ENCODE peak calls at places on chromosomes 7 and 10, in six cellular contexts. Q is lower lobe of right lung; X is CD4-positive, alpha-beta memory T cell; U is Panc1; M is coronary artery; C is CD8-positive, alpha-beta memory T cell. W is an unnamed sample.

GRCh38 chr10:113866551-113867394 is 12.3 kb downstream of the NHLRC2 start:
- DNase-seq in Q (no peak), X (no peak), U (no peak), M (no peak), C (no peak), W (no peak)

GRCh38 chr7:138008588-138009349 is 6.9 kb upstream of the CREB3L2 start:
- DNase-seq in Q (no peak), X (no peak), U (peak), M (no peak), C (peak), W (no peak)

GRCh38 chr7:114086491-114086905 is 167.7 kb upstream of the PPP1R3A start:
- DNase-seq in Q (peak), X (no peak), U (no peak), M (no peak), C (no peak), W (no peak)

GRCh38 chr7:43164757-43165156 is 52.3 kb downstream of the HECW1 start:
- DNase-seq in Q (no peak), X (no peak), U (peak), M (no peak), C (no peak), W (no peak)

GRCh38 chr10:91316486-91316885 is 93.7 kb upstream of the HECTD2 start:
- DNase-seq in Q (no peak), X (no peak), U (no peak), M (no peak), C (no peak), W (no peak)

GRCh38 chr10:35643976-35644799 is 2.1 kb upstream of the FZD8 start:
- DNase-seq in Q (no peak), X (no peak), U (no peak), M (no peak), C (peak), W (no peak)

GRCh38 chr10:11670311-11670825 is 58.9 kb upstream of the USP6NL start:
- DNase-seq in Q (no peak), X (no peak), U (no peak), M (no peak), C (no peak), W (no peak)

GRCh38 chr10:4770766-4771553 is 55.0 kb upstream of the AKR1E2 start:
- DNase-seq in Q (no peak), X (no peak), U (peak), M (no peak), C (no peak), W (no peak)

GRCh38 chr10:96271017-96271815 is at the start of gene BLNK:
- DNase-seq in Q (peak), X (no peak), U (no peak), M (no peak), C (no peak), W (no peak)

GRCh38 chr7:77409739-77410545 is 6.2 kb downstream of the GSAP start:
- DNase-seq in Q (no peak), X (no peak), U (no peak), M (no peak), C (no peak), W (no peak)

GRCh38 chr7:149627911-149628310 is 130.3 kb upstream of the ZNF746 start:
- DNase-seq in Q (no peak), X (no peak), U (no peak), M (no peak), C (no peak), W (no peak)

GRCh38 chr7:115227473-115228235 is 305.8 kb downstream of the MDFIC start:
- DNase-seq in Q (no peak), X (no peak), U (no peak), M (no peak), C (no peak), W (no peak)

GRCh38 chr7:25083201-25083600 is 41.9 kb downstream of the CYCS start:
- DNase-seq in Q (no peak), X (no peak), U (no peak), M (no peak), C (no peak), W (no peak)

GRCh38 chr7:729154-730000 is 2.3 kb upstream of the PRKAR1B start:
- DNase-seq in Q (peak), X (no peak), U (no peak), M (no peak), C (no peak), W (no peak)

GRCh38 chr10:127563718-127564553 is 14.8 kb downstream of the NPS start:
- DNase-seq in Q (peak), X (no peak), U (no peak), M (no peak), C (no peak), W (no peak)

GRCh38 chr7:29877196-29877595 is 70.9 kb downstream of the WIPF3 start:
- DNase-seq in Q (no peak), X (no peak), U (no peak), M (no peak), C (no peak), W (no peak)

GRCh38 chr10:97445357-97445721 is 467 bp downstream of the EXOSC1 start:
- DNase-seq in Q (no peak), X (no peak), U (no peak), M (no peak), C (no peak), W (no peak)

GRCh38 chr10:71285180-71285545 is 33.9 kb upstream of the SLC29A3 start:
- DNase-seq in Q (no peak), X (no peak), U (peak), M (no peak), C (peak), W (peak)

GRCh38 chr10:125171402-125172316 is 11.3 kb upstream of the CTBP2 start:
- DNase-seq in Q (no peak), X (no peak), U (no peak), M (no peak), C (no peak), W (no peak)

GRCh38 chr7:121753965-121754364 is 119.0 kb upstream of the PTPRZ1 start:
- DNase-seq in Q (no peak), X (no peak), U (no peak), M (no peak), C (no peak), W (no peak)

GRCh38 chr10:43884516-43885105 is 235.9 kb upstream of the ZNF32 start:
- DNase-seq in Q (no peak), X (no peak), U (no peak), M (no peak), C (no peak), W (no peak)

GRCh38 chr7:101973130-101973529 is 155.7 kb downstream of the CUX1 start:
- DNase-seq in Q (no peak), X (no peak), U (no peak), M (no peak), C (no peak), W (no peak)

GRCh38 chr7:68014031-68014774 is 1017.6 kb downstream of the TYW1 start:
- DNase-seq in Q (no peak), X (no peak), U (no peak), M (no peak), C (no peak), W (no peak)

GRCh38 chr10:128493811-128494210 is 367.6 kb upstream of the MKI67 start:
- DNase-seq in Q (no peak), X (no peak), U (no peak), M (no peak), C (no peak), W (no peak)

GRCh38 chr10:34936061-34936460 is 121.0 kb upstream of the PARD3 start:
- DNase-seq in Q (no peak), X (no peak), U (no peak), M (no peak), C (no peak), W (no peak)

GRCh38 chr10:21329995-21330627 is 195.4 kb downstream of the SKIDA1 start:
- DNase-seq in Q (no peak), X (no peak), U (no peak), M (no peak), C (no peak), W (no peak)

GRCh38 chr10:123622381-123622780 is 43.8 kb upstream of the GPR26 start:
- DNase-seq in Q (no peak), X (no peak), U (no peak), M (peak), C (no peak), W (no peak)

GRCh38 chr7:83547526-83547925 is 101.4 kb downstream of the SEMA3E start:
- DNase-seq in Q (no peak), X (no peak), U (no peak), M (no peak), C (no peak), W (no peak)

GRCh38 chr10:48772059-48772458 is 87.4 kb downstream of the WDFY4 start:
- DNase-seq in Q (no peak), X (no peak), U (no peak), M (peak), C (no peak), W (no peak)

GRCh38 chr10:16116404-16117304 is 256.3 kb upstream of the MINDY3 start:
- DNase-seq in Q (no peak), X (no peak), U (no peak), M (no peak), C (no peak), W (no peak)

GRCh38 chr10:93272884-93273675 is 199.4 kb downstream of the CYP26A1 start:
- DNase-seq in Q (no peak), X (no peak), U (no peak), M (no peak), C (no peak), W (no peak)

GRCh38 chr10:116113721-116114501 is 159.1 kb downstream of the GFRA1 start:
- DNase-seq in Q (no peak), X (no peak), U (no peak), M (peak), C (no peak), W (no peak)

GRCh38 chr10:29177266-29177832 is 111.5 kb upstream of the LYZL1 start:
- DNase-seq in Q (no peak), X (no peak), U (no peak), M (no peak), C (no peak), W (no peak)

GRCh38 chr7:74254858-74255379 is 720 bp upstream of the RFC2 start:
- DNase-seq in Q (no peak), X (no peak), U (no peak), M (no peak), C (no peak), W (no peak)

GRCh38 chr10:90751107-90751997 is 106.5 kb downstream of the HTR7 start:
- DNase-seq in Q (no peak), X (peak), U (peak), M (no peak), C (peak), W (no peak)

GRCh38 chr10:71835671-71836593 is 15.1 kb downstream of the PSAP start:
- DNase-seq in Q (no peak), X (no peak), U (no peak), M (peak), C (peak), W (peak)

GRCh38 chr7:149422914-149423285 is 38.0 kb downstream of the ZNF777 start:
- DNase-seq in Q (peak), X (no peak), U (no peak), M (no peak), C (no peak), W (no peak)

GRCh38 chr10:132306951-132307751 is 599 bp downstream of the STK32C start:
- DNase-seq in Q (peak), X (peak), U (no peak), M (peak), C (peak), W (no peak)

GRCh38 chr10:132306341-132306685 is 1.4 kb downstream of the STK32C start:
- DNase-seq in Q (peak), X (no peak), U (no peak), M (peak), C (no peak), W (no peak)

GRCh38 chr10:132309466-132309865 is 1.7 kb upstream of the STK32C start:
- DNase-seq in Q (no peak), X (no peak), U (no peak), M (peak), C (no peak), W (no peak)

GRCh38 chr10:132308588-132309451 is 1.1 kb upstream of the STK32C start:
- DNase-seq in Q (peak), X (no peak), U (no peak), M (peak), C (no peak), W (no peak)

GRCh38 chr10:132307823-132308587 is at the start of gene STK32C:
- DNase-seq in Q (peak), X (peak), U (no peak), M (peak), C (peak), W (peak)
- H3K27ac ChIP-seq in Q (peak), X (no peak), U (peak), M (peak), C (peak), W (peak)

DNA sequence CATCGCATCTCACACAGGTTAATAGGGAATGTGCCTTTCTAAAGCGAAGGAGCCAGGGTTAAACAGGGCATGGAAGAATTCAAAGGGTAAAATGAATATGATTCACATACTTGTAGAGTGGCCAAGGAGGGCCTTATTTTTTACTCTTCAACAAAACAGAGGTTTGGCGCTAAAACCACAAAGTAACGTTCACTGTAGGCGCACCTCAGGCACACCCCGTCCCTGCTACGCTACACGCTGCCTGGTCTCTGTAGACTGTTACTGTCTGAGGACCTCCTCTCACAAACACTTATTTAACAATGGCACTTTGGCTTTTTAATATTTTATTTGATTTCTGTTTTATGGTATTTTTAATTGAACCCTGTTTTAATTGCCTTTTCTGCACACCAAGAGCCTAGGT is 462.1 kb upstream of the GALNT17 start:
- DNase-seq in Q (no peak), X (no peak), U (no peak), M (no peak), C (peak), W (no peak)
- H3K27ac ChIP-seq in Q (no peak), X (no peak), U (no peak), M (no peak), C (no peak), W (no peak)

GRCh38 chr7:151779255-151779654 is 97.7 kb downstream of the PRKAG2 start:
- DNase-seq in Q (no peak), X (no peak), U (no peak), M (no peak), C (no peak), W (no peak)
- H3K27ac ChIP-seq in Q (no peak), X (no peak), U (no peak), M (no peak), C (no peak), W (no peak)

GRCh38 chr7:44740040-44740439 is 8.6 kb upstream of the ZMIZ2 start:
- DNase-seq in Q (no peak), X (no peak), U (no peak), M (no peak), C (no peak), W (no peak)
- H3K27ac ChIP-seq in Q (no peak), X (no peak), U (no peak), M (no peak), C (no peak), W (no peak)